ENCODE peak calls at places on chromosomes 13 and 19, in four cellular contexts. D is endothelial cell, M is SW 1271, K is ureter. P is an unnamed sample.

GRCh38 chr19:18196511-18196845 is 3.5 kb downstream of the MPV17L2 start:
- DNase-seq in D (no peak), M (no peak), K (no peak), P (no peak)

GRCh38 chr13:36074659-36075058 is 56.5 kb downstream of the DCLK1 start:
- DNase-seq in D (no peak), M (no peak), K (no peak), P (no peak)

GRCh38 chr19:13463296-13463695 is 43.0 kb downstream of the CACNA1A start:
- DNase-seq in D (peak), M (no peak), K (no peak), P (peak)

GRCh38 chr13:63206431-63206830 is 1790.8 kb upstream of the PCDH20 start:
- DNase-seq in D (no peak), M (no peak), K (no peak), P (no peak)

GRCh38 chr13:46071590-46072249 is 19.2 kb upstream of the ZC3H13 start:
- DNase-seq in D (peak), M (no peak), K (no peak), P (peak)

GRCh38 chr19:7808108-7808507 is 21.9 kb upstream of the EVI5L start:
- DNase-seq in D (no peak), M (no peak), K (no peak), P (no peak)

GRCh38 chr13:51675877-51676276 is 91.6 kb downstream of the WDFY2 start:
- DNase-seq in D (no peak), M (no peak), K (no peak), P (no peak)

GRCh38 chr13:74751739-74752138 is 617.5 kb upstream of the KLF12 start:
- DNase-seq in D (no peak), M (no peak), K (no peak), P (no peak)

P was measured in Karpas-422.